ENCODE peak calls at places on chromosomes 1 and 21, in nine cellular contexts. One of them, this sample, is unnamed.
A peak's percentile ranks its signal among the peaks of the same experiment; 100 is the strongest.

GRCh38 chr1:12620142-12620865 is 2.3 kb upstream of the DHRS3 start:
- DNase-seq in LoVo: no peak
- DNase-seq in HT1080: peak; percentile 65
- DNase-seq in CMK: no peak
- DNase-seq in kidney epithelial cell: no peak
- DNase-seq in HS-27A: no peak
- DNase-seq in omental fat pad: no peak
- DNase-seq in fibroblast of pulmonary artery: no peak
- DNase-seq in NCI-H748 treated with DMSO at 0.1 percent for 48 hours: no peak
- DNase-seq in this sample: no peak

GRCh38 chr21:17552410-17552809 is 39.6 kb downstream of the CXADR start:
- DNase-seq in HS-27A: no peak
- DNase-seq in LoVo: no peak
- DNase-seq in fibroblast of pulmonary artery: no peak
- DNase-seq in HT1080: no peak
- DNase-seq in omental fat pad: no peak
- DNase-seq in CMK: no peak
- DNase-seq in NCI-H748 treated with DMSO at 0.1 percent for 48 hours: no peak
- DNase-seq in kidney epithelial cell: no peak
- DNase-seq in this sample: no peak

GRCh38 chr1:173507205-173507846 is 30.2 kb downstream of the PRDX6 start:
- DNase-seq in NCI-H748 treated with DMSO at 0.1 percent for 48 hours: no peak
- DNase-seq in omental fat pad: no peak
- DNase-seq in LoVo: peak; percentile 71
- DNase-seq in CMK: no peak
- DNase-seq in HT1080: peak; percentile 83
- DNase-seq in fibroblast of pulmonary artery: peak; percentile 35
- DNase-seq in kidney epithelial cell: peak; percentile 95
- DNase-seq in HS-27A: peak; percentile 33
- DNase-seq in this sample: peak; percentile 32

GRCh38 chr21:44285547-44285992 is at the start of gene AIRE:
- DNase-seq in LoVo: no peak
- DNase-seq in fibroblast of pulmonary artery: no peak
- DNase-seq in HT1080: no peak
- DNase-seq in omental fat pad: no peak
- DNase-seq in kidney epithelial cell: no peak
- DNase-seq in HS-27A: no peak
- DNase-seq in CMK: no peak
- DNase-seq in NCI-H748 treated with DMSO at 0.1 percent for 48 hours: no peak
- DNase-seq in this sample: no peak

GRCh38 chr1:21574464-21575151 is 65.4 kb downstream of the ALPL start:
- DNase-seq in omental fat pad: no peak
- DNase-seq in fibroblast of pulmonary artery: peak; percentile 76
- DNase-seq in HS-27A: no peak
- DNase-seq in LoVo: no peak
- DNase-seq in NCI-H748 treated with DMSO at 0.1 percent for 48 hours: peak; percentile 35
- DNase-seq in kidney epithelial cell: no peak
- DNase-seq in CMK: no peak
- DNase-seq in HT1080: peak; percentile 22
- DNase-seq in this sample: no peak

GRCh38 chr1:67347688-67348472 is 40.2 kb downstream of the IL12RB2 start:
- DNase-seq in CMK: no peak
- DNase-seq in LoVo: peak; percentile 50
- DNase-seq in NCI-H748 treated with DMSO at 0.1 percent for 48 hours: peak; percentile 78
- DNase-seq in omental fat pad: no peak
- DNase-seq in HS-27A: no peak
- DNase-seq in HT1080: peak; percentile 85
- DNase-seq in kidney epithelial cell: no peak
- DNase-seq in fibroblast of pulmonary artery: peak; percentile 67
- DNase-seq in this sample: peak; percentile 66

GRCh38 chr1:221783437-221783836 is 41.5 kb upstream of the DUSP10 start:
- DNase-seq in HT1080: no peak
- DNase-seq in HS-27A: no peak
- DNase-seq in fibroblast of pulmonary artery: no peak
- DNase-seq in NCI-H748 treated with DMSO at 0.1 percent for 48 hours: no peak
- DNase-seq in LoVo: no peak
- DNase-seq in kidney epithelial cell: no peak
- DNase-seq in CMK: no peak
- DNase-seq in omental fat pad: no peak
- DNase-seq in this sample: no peak

GRCh38 chr1:112239953-112240352 is 156.1 kb upstream of the CTTNBP2NL start:
- DNase-seq in CMK: no peak
- DNase-seq in fibroblast of pulmonary artery: no peak
- DNase-seq in HS-27A: no peak
- DNase-seq in NCI-H748 treated with DMSO at 0.1 percent for 48 hours: no peak
- DNase-seq in kidney epithelial cell: no peak
- DNase-seq in HT1080: no peak
- DNase-seq in omental fat pad: no peak
- DNase-seq in LoVo: no peak
- DNase-seq in this sample: no peak

GRCh38 chr1:178465011-178465410 is 31.8 kb downstream of the CLEC20A start:
- DNase-seq in HT1080: peak; percentile 54
- DNase-seq in omental fat pad: no peak
- DNase-seq in NCI-H748 treated with DMSO at 0.1 percent for 48 hours: no peak
- DNase-seq in kidney epithelial cell: no peak
- DNase-seq in fibroblast of pulmonary artery: peak; percentile 52
- DNase-seq in LoVo: no peak
- DNase-seq in HS-27A: no peak
- DNase-seq in CMK: no peak
- DNase-seq in this sample: no peak

This sample was measured in pons.